ENCODE peak calls at places on chromosomes 6 and 20, in five cellular contexts. One of them, this sample, is unnamed. For H3K4me1, the result is how much of the 10 kb centered on the place peaks cover.

GRCh38 chr6:113979930-113980329 is 9.0 kb upstream of the HDAC2 start:
- DNase-seq in hepatocyte: no peak
- DNase-seq in A549: no peak
- DNase-seq in left ventricle myocardium inferior: no peak
- DNase-seq in body of pancreas: no peak
- DNase-seq in this sample: no peak

GRCh38 chr20:2470051-2470431 is 548 bp downstream of the SNRPB start:
- DNase-seq in hepatocyte: peak
- DNase-seq in A549: peak
- DNase-seq in left ventricle myocardium inferior: no peak
- DNase-seq in body of pancreas: peak
- DNase-seq in this sample: peak

GRCh38 chr6:133983099-133983939 is 30.3 kb downstream of the TBPL1 start:
- DNase-seq in hepatocyte: no peak
- DNase-seq in A549: no peak
- DNase-seq in left ventricle myocardium inferior: no peak
- DNase-seq in body of pancreas: no peak
- DNase-seq in this sample: no peak

GRCh38 chr6:96505363-96505762 is 16.2 kb upstream of the UFL1 start:
- DNase-seq in hepatocyte: no peak
- DNase-seq in A549: no peak
- DNase-seq in left ventricle myocardium inferior: no peak
- DNase-seq in body of pancreas: no peak
- DNase-seq in this sample: no peak

GRCh38 chr6:6586167-6586566 is 2.4 kb upstream of the LY86 start:
- DNase-seq in hepatocyte: no peak
- DNase-seq in A549: no peak
- DNase-seq in left ventricle myocardium inferior: no peak
- DNase-seq in body of pancreas: no peak
- DNase-seq in this sample: no peak

GRCh38 chr6:54267798-54268197 is 40.4 kb upstream of the TINAG start:
- DNase-seq in hepatocyte: peak
- DNase-seq in A549: peak
- DNase-seq in left ventricle myocardium inferior: no peak
- DNase-seq in body of pancreas: peak
- DNase-seq in this sample: no peak

GRCh38 chr6:75188221-75188620 is 17.6 kb downstream of the COL12A1 start:
- DNase-seq in hepatocyte: no peak
- DNase-seq in A549: no peak
- DNase-seq in left ventricle myocardium inferior: no peak
- DNase-seq in body of pancreas: no peak
- DNase-seq in this sample: no peak

GRCh38 chr20:64106981-64107735 is at the start of gene NPBWR2:
- DNase-seq in hepatocyte: no peak
- DNase-seq in A549: no peak
- DNase-seq in left ventricle myocardium inferior: peak
- DNase-seq in body of pancreas: peak
- DNase-seq in this sample: no peak

GRCh38 chr6:24719125-24719931 is at the start of gene C6orf62:
- DNase-seq in hepatocyte: peak
- DNase-seq in A549: peak
- DNase-seq in left ventricle myocardium inferior: no peak
- DNase-seq in body of pancreas: peak
- DNase-seq in this sample: no peak

GRCh38 chr20:12252793-12253192 is 335.1 kb downstream of the BTBD3 start:
- DNase-seq in hepatocyte: no peak
- DNase-seq in A549: no peak
- DNase-seq in left ventricle myocardium inferior: no peak
- DNase-seq in body of pancreas: no peak
- DNase-seq in this sample: no peak

GRCh38 chr6:87667032-87667431 is 35.0 kb downstream of the AKIRIN2 start:
- DNase-seq in hepatocyte: no peak
- DNase-seq in A549: no peak
- DNase-seq in left ventricle myocardium inferior: no peak
- DNase-seq in body of pancreas: no peak
- DNase-seq in this sample: no peak

GRCh38 chr6:137266032-137266586 is 46.9 kb upstream of the IFNGR1 start:
- DNase-seq in hepatocyte: no peak
- DNase-seq in A549: no peak
- DNase-seq in left ventricle myocardium inferior: no peak
- DNase-seq in body of pancreas: no peak
- DNase-seq in this sample: no peak

GRCh38 chr20:58988565-58988882 is 7.5 kb downstream of the NELFCD start:
- DNase-seq in hepatocyte: no peak
- DNase-seq in A549: no peak
- DNase-seq in left ventricle myocardium inferior: no peak
- DNase-seq in body of pancreas: no peak
- DNase-seq in this sample: no peak

GRCh38 chr20:46293084-46293483 is 15.2 kb downstream of the CDH22 start:
- DNase-seq in hepatocyte: peak
- DNase-seq in A549: peak
- DNase-seq in left ventricle myocardium inferior: no peak
- DNase-seq in body of pancreas: no peak
- DNase-seq in this sample: no peak

GRCh38 chr6:163828038-163828790 is 413.7 kb downstream of the QKI start:
- DNase-seq in hepatocyte: no peak
- DNase-seq in A549: no peak
- DNase-seq in left ventricle myocardium inferior: peak
- DNase-seq in body of pancreas: no peak
- DNase-seq in this sample: peak

GRCh38 chr6:105178110-105178509 is 1.7 kb downstream of the POPDC3 start:
- DNase-seq in hepatocyte: no peak
- DNase-seq in A549: no peak
- DNase-seq in left ventricle myocardium inferior: no peak
- DNase-seq in body of pancreas: no peak
- DNase-seq in this sample: no peak

GRCh38 chr20:23165307-23165750 is 79.2 kb upstream of the CD93 start:
- DNase-seq in hepatocyte: peak
- DNase-seq in A549: no peak
- DNase-seq in left ventricle myocardium inferior: no peak
- DNase-seq in body of pancreas: no peak
- DNase-seq in this sample: no peak

GRCh38 chr20:5401277-5401676 is 84.5 kb upstream of the PROKR2 start:
- DNase-seq in hepatocyte: no peak
- DNase-seq in A549: no peak
- DNase-seq in left ventricle myocardium inferior: no peak
- DNase-seq in body of pancreas: no peak
- DNase-seq in this sample: no peak

GRCh38 chr6:88661136-88661535 is 302.3 kb downstream of the RNGTT start:
- DNase-seq in hepatocyte: no peak
- DNase-seq in A549: no peak
- DNase-seq in left ventricle myocardium inferior: no peak
- DNase-seq in body of pancreas: no peak
- DNase-seq in this sample: no peak

GRCh38 chr6:108835218-108835850 is 12.9 kb upstream of the ARMC2 start:
- DNase-seq in hepatocyte: peak
- DNase-seq in A549: peak
- DNase-seq in left ventricle myocardium inferior: peak
- DNase-seq in body of pancreas: peak
- DNase-seq in this sample: peak

GRCh38 chr6:79808846-79809245 is 138.5 kb downstream of the ELOVL4 start:
- DNase-seq in hepatocyte: no peak
- DNase-seq in A549: no peak
- DNase-seq in left ventricle myocardium inferior: no peak
- DNase-seq in body of pancreas: no peak
- DNase-seq in this sample: no peak

GRCh38 chr6:33607784-33608161 is 13.3 kb upstream of the ITPR3 start:
- DNase-seq in hepatocyte: no peak
- DNase-seq in A549: peak
- DNase-seq in left ventricle myocardium inferior: no peak
- DNase-seq in body of pancreas: peak
- DNase-seq in this sample: peak

GRCh38 chr6:44538841-44539240 is 151.3 kb downstream of the CDC5L start:
- DNase-seq in hepatocyte: no peak
- DNase-seq in A549: no peak
- DNase-seq in left ventricle myocardium inferior: no peak
- DNase-seq in body of pancreas: no peak
- DNase-seq in this sample: no peak

GRCh38 chr20:24572862-24573261 is 103.4 kb downstream of the SYNDIG1 start:
- DNase-seq in hepatocyte: no peak
- DNase-seq in A549: no peak
- DNase-seq in left ventricle myocardium inferior: no peak
- DNase-seq in body of pancreas: no peak
- DNase-seq in this sample: no peak

GRCh38 chr6:116568851-116569755 is 2.2 kb upstream of the RWDD1 start:
- DNase-seq in hepatocyte: no peak
- DNase-seq in A549: no peak
- DNase-seq in left ventricle myocardium inferior: no peak
- DNase-seq in body of pancreas: no peak
- DNase-seq in this sample: no peak

GRCh38 chr20:8449120-8449519 is 317.1 kb downstream of the PLCB1 start:
- DNase-seq in hepatocyte: no peak
- DNase-seq in A549: no peak
- DNase-seq in left ventricle myocardium inferior: no peak
- DNase-seq in body of pancreas: no peak
- DNase-seq in this sample: no peak

GRCh38 chr6:110066091-110066490 is 88.0 kb downstream of the GPR6 start:
- DNase-seq in hepatocyte: no peak
- DNase-seq in A549: no peak
- DNase-seq in left ventricle myocardium inferior: no peak
- DNase-seq in body of pancreas: no peak
- DNase-seq in this sample: no peak

GRCh38 chr6:45633272-45633908 is 255.7 kb upstream of the SUPT3H start:
- DNase-seq in hepatocyte: no peak
- DNase-seq in A549: no peak
- DNase-seq in left ventricle myocardium inferior: no peak
- DNase-seq in body of pancreas: no peak
- DNase-seq in this sample: no peak

GRCh38 chr6:30885481-30885998 is 1.2 kb downstream of the DDR1 start:
- DNase-seq in hepatocyte: peak
- DNase-seq in A549: peak
- DNase-seq in left ventricle myocardium inferior: no peak
- DNase-seq in body of pancreas: peak
- DNase-seq in this sample: peak

GRCh38 chr6:106451419-106451818 is 90.9 kb downstream of the CRYBG1 start:
- DNase-seq in hepatocyte: no peak
- DNase-seq in A549: no peak
- DNase-seq in left ventricle myocardium inferior: no peak
- DNase-seq in body of pancreas: no peak
- DNase-seq in this sample: no peak

GRCh38 chr6:37212268-37212667 is 42.3 kb downstream of the PIM1 start:
- DNase-seq in hepatocyte: no peak
- DNase-seq in A549: no peak
- DNase-seq in left ventricle myocardium inferior: no peak
- DNase-seq in body of pancreas: no peak
- DNase-seq in this sample: no peak

GRCh38 chr6:125781307-125781868 is 9.4 kb upstream of the NCOA7 start:
- DNase-seq in hepatocyte: no peak
- DNase-seq in A549: no peak
- DNase-seq in left ventricle myocardium inferior: no peak
- DNase-seq in body of pancreas: peak
- DNase-seq in this sample: no peak
- TF ChIP-seq CTCF in hepatocyte: peak
- TF ChIP-seq CTCF in A549: peak
- TF ChIP-seq CTCF in left ventricle myocardium inferior: no peak
- TF ChIP-seq CTCF in body of pancreas: no peak
- TF ChIP-seq CTCF in this sample: no peak

GRCh38 chr6:16239798-16240123 is 1.4 kb downstream of the GMPR start:
- DNase-seq in hepatocyte: no peak
- DNase-seq in A549: no peak
- DNase-seq in left ventricle myocardium inferior: no peak
- DNase-seq in body of pancreas: no peak
- DNase-seq in this sample: no peak
- H3K4me1 ChIP-seq in hepatocyte: under half
- H3K4me1 ChIP-seq in A549: under half
- H3K4me1 ChIP-seq in left ventricle myocardium inferior: half or more
- H3K4me1 ChIP-seq in body of pancreas: under half
- H3K4me1 ChIP-seq in this sample: half or more

GRCh38 chr6:95352064-95352463 is 225.3 kb upstream of the MANEA start:
- DNase-seq in hepatocyte: no peak
- DNase-seq in A549: no peak
- DNase-seq in left ventricle myocardium inferior: no peak
- DNase-seq in body of pancreas: no peak
- DNase-seq in this sample: no peak
- TF ChIP-seq CTCF in hepatocyte: peak
- TF ChIP-seq CTCF in A549: no peak
- TF ChIP-seq CTCF in left ventricle myocardium inferior: no peak
- TF ChIP-seq CTCF in body of pancreas: no peak
- TF ChIP-seq CTCF in this sample: no peak

DNA sequence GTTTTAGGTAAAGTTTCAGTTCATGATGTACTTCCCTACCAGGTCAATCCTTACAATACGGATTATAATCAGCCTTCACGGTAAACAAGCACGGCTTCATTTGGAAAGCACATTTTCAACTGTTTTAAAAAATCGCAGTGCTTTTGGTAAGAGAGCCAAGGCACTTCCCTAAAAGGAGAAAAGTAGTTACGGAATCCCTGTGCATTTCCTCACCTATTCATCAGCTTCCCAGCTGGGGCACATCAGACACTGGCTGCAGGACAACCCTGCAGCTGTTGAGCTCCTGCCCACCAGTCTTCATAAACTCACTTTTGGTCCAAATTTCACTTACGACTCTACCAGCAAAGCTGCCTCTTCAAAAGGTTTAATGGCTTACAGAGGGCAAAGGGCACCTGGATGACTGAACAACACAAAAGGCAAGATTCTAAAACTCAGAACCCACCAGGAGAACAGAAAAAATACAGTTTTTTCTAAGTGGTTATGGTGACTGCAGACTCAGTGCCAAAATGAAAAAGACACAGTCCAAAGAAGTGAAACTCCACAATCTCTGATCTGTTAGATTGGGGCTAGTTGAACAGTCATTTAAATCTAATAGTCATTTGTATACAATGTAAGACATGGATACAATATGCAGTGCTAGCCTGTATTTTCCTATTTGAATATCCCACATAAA is 7.5 kb downstream of the SNX5 start:
- DNase-seq in hepatocyte: no peak
- DNase-seq in A549: no peak
- DNase-seq in left ventricle myocardium inferior: peak
- DNase-seq in body of pancreas: no peak
- DNase-seq in this sample: no peak
- H3K4me1 ChIP-seq in hepatocyte: half or more
- H3K4me1 ChIP-seq in A549: half or more
- H3K4me1 ChIP-seq in left ventricle myocardium inferior: half or more
- H3K4me1 ChIP-seq in body of pancreas: half or more
- H3K4me1 ChIP-seq in this sample: half or more

GRCh38 chr6:23081701-23082100 is 512.3 kb downstream of the HDGFL1 start:
- DNase-seq in hepatocyte: no peak
- DNase-seq in A549: no peak
- DNase-seq in left ventricle myocardium inferior: no peak
- DNase-seq in body of pancreas: no peak
- DNase-seq in this sample: no peak
- TF ChIP-seq CTCF in hepatocyte: no peak
- TF ChIP-seq CTCF in A549: no peak
- TF ChIP-seq CTCF in left ventricle myocardium inferior: no peak
- TF ChIP-seq CTCF in body of pancreas: no peak
- TF ChIP-seq CTCF in this sample: no peak